ENCODE peak calls at places on chromosomes 4 and X, in nine cellular contexts. I is mucosa of gallbladder, R is NCI-H1694 treated with DMSO at 0.1 percent for 48 hours, C is kidney glomerular epithelial cell, Y is SHP77 treated with DMSO at 0.1 percent for 48 hours, K is ovary, E is frontal cortex, A is head of caudate nucleus, W is GM23248. O is an unnamed sample.

GRCh38 chr4:7769936-7770674 is 169.6 kb downstream of the AFAP1 start:
- DNase-seq in I (no peak), R (peak; percentile 16), C (no peak), Y (no peak), K (no peak), E (no peak), A (no peak), W (peak; percentile 43), O (no peak)

GRCh38 chr4:41410049-41410448 is 127.9 kb upstream of the LIMCH1 start:
- DNase-seq in I (no peak), R (no peak), C (no peak), Y (no peak), K (no peak), E (no peak), A (no peak), W (peak; percentile 5), O (no peak)

GRCh38 chr4:40502936-40503335 is 126.7 kb downstream of the RBM47 start:
- DNase-seq in I (no peak), R (no peak), C (no peak), Y (no peak), K (no peak), E (no peak), A (no peak), W (peak; percentile 46), O (no peak)

GRCh38 chrX:16484338-16484737 is 165.6 kb upstream of the S100G start:
- DNase-seq in I (no peak), R (no peak), C (peak; percentile 23), Y (no peak), K (no peak), E (no peak), A (no peak), W (peak; percentile 90), O (no peak)

GRCh38 chr4:4358093-4358840 is 28.6 kb upstream of the NSG1 start:
- DNase-seq in I (no peak), R (no peak), C (no peak), Y (no peak), K (no peak), E (no peak), A (no peak), W (no peak), O (no peak)

GRCh38 chr4:47349323-47349722 is 114.2 kb downstream of the COMMD8 start:
- DNase-seq in I (no peak), R (no peak), C (peak; percentile 67), Y (no peak), K (no peak), E (no peak), A (no peak), W (peak; percentile 6), O (no peak)

GRCh38 chr4:38609614-38610013 is 54.4 kb upstream of the KLF3 start:
- DNase-seq in I (no peak), R (no peak), C (no peak), Y (no peak), K (no peak), E (no peak), A (no peak), W (no peak), O (no peak)

GRCh38 chr4:72809208-72809607 is 240.2 kb upstream of the ADAMTS3 start:
- DNase-seq in I (no peak), R (no peak), C (no peak), Y (no peak), K (no peak), E (no peak), A (no peak), W (no peak), O (no peak)

GRCh38 chr4:88107406-88108107 is 50.9 kb downstream of the ABCG2 start:
- DNase-seq in I (peak; percentile 69), R (no peak), C (no peak), Y (no peak), K (no peak), E (no peak), A (no peak), W (no peak), O (no peak)

GRCh38 chrX:118644378-118644777 is 83.0 kb upstream of the IL13RA1 start:
- DNase-seq in I (no peak), R (peak; percentile 48), C (peak; percentile 1), Y (peak; percentile 29), K (no peak), E (no peak), A (no peak), W (peak; percentile 51), O (no peak)